ENCODE peak calls at places on chromosomes 13 and 19, in nine cellular contexts. S, W, T, A, V, K, Q, L and U are unnamed samples.
A peak's percentile ranks its signal among the peaks of the same experiment; 100 is the strongest.

GRCh38 chr13:92317066-92317465 is 909.5 kb upstream of the GPC6 start:
- DNase-seq in S (no peak), W (no peak), T (no peak), A (peak; percentile 24), V (no peak), K (no peak), Q (no peak), L (no peak), U (no peak)

GRCh38 chr19:4536798-4537197 is 1.8 kb upstream of the PLIN5 start:
- DNase-seq in S (no peak), W (peak; percentile 51), T (no peak), A (no peak), V (no peak), K (no peak), Q (peak; percentile 55), L (no peak), U (no peak)

GRCh38 chr13:102771298-102772041 is 2.1 kb downstream of the TEX30 start:
- DNase-seq in S (no peak), W (no peak), T (no peak), A (no peak), V (no peak), K (no peak), Q (no peak), L (no peak), U (no peak)

GRCh38 chr13:30371649-30372265 is 50.5 kb upstream of the UBE2L5 start:
- DNase-seq in S (peak; percentile 61), W (no peak), T (no peak), A (peak; percentile 82), V (peak; percentile 96), K (no peak), Q (peak; percentile 69), L (peak; percentile 32), U (no peak)

GRCh38 chr19:3520166-3521103 is 14.3 kb downstream of the FZR1 start:
- DNase-seq in S (no peak), W (no peak), T (no peak), A (no peak), V (no peak), K (no peak), Q (no peak), L (peak; percentile 77), U (no peak)

GRCh38 chr13:29511980-29512379 is 83.5 kb downstream of the SLC7A1 start:
- DNase-seq in S (no peak), W (no peak), T (no peak), A (peak; percentile 56), V (no peak), K (no peak), Q (no peak), L (no peak), U (no peak)

GRCh38 chr13:31595568-31595967 is 143.8 kb upstream of the RXFP2 start:
- DNase-seq in S (no peak), W (no peak), T (no peak), A (no peak), V (no peak), K (no peak), Q (no peak), L (no peak), U (no peak)

GRCh38 chr13:42971670-42972355 is 20.2 kb downstream of the EPSTI1 start:
- DNase-seq in S (no peak), W (no peak), T (no peak), A (peak; percentile 26), V (no peak), K (no peak), Q (no peak), L (no peak), U (no peak)

GRCh38 chr13:38395505-38395803 is 45.8 kb downstream of the UFM1 start:
- DNase-seq in S (no peak), W (no peak), T (no peak), A (no peak), V (no peak), K (no peak), Q (peak; percentile 59), L (no peak), U (peak; percentile 82)

GRCh38 chr13:76820759-76821158 is 65.4 kb downstream of the KCTD12 start:
- DNase-seq in S (peak; percentile 11), W (no peak), T (peak; percentile 82), A (no peak), V (no peak), K (no peak), Q (no peak), L (no peak), U (no peak)

GRCh38 chr13:46804391-46804815 is 7.4 kb upstream of the ESD start:
- DNase-seq in S (no peak), W (no peak), T (no peak), A (peak; percentile 98), V (no peak), K (no peak), Q (peak; percentile 91), L (peak; percentile 31), U (peak; percentile 99)

GRCh38 chr19:49829200-49829599 is 11.1 kb downstream of the MED25 start:
- DNase-seq in S (no peak), W (no peak), T (no peak), A (no peak), V (no peak), K (no peak), Q (no peak), L (no peak), U (no peak)

GRCh38 chr13:102310691-102311432 is 91.0 kb downstream of the FGF14 start:
- DNase-seq in S (no peak), W (no peak), T (peak; percentile 21), A (no peak), V (no peak), K (no peak), Q (no peak), L (no peak), U (no peak)

GRCh38 chr13:55439450-55439849 is 1701.3 kb upstream of the PRR20A start:
- DNase-seq in S (no peak), W (no peak), T (no peak), A (no peak), V (no peak), K (no peak), Q (no peak), L (no peak), U (no peak)

GRCh38 chr13:113616991-113617749 is 32.6 kb downstream of the TFDP1 start:
- DNase-seq in S (peak; percentile 86), W (peak; percentile 20), T (no peak), A (peak; percentile 72), V (no peak), K (no peak), Q (no peak), L (peak; percentile 22), U (no peak)

GRCh38 chr19:51111606-51112005 is 3.4 kb upstream of the CTU1 start:
- DNase-seq in S (no peak), W (no peak), T (no peak), A (no peak), V (no peak), K (no peak), Q (peak; percentile 36), L (no peak), U (no peak)

GRCh38 chr13:80329250-80329649 is 11.7 kb downstream of the SPRY2 start:
- DNase-seq in S (no peak), W (no peak), T (no peak), A (no peak), V (no peak), K (no peak), Q (no peak), L (no peak), U (no peak)

GRCh38 chr13:68923995-68924394 is 1183.6 kb upstream of the ATXN8OS start:
- DNase-seq in S (no peak), W (no peak), T (no peak), A (no peak), V (no peak), K (no peak), Q (no peak), L (no peak), U (no peak)

GRCh38 chr13:68929055-68929454 is 1178.6 kb upstream of the ATXN8OS start:
- DNase-seq in S (no peak), W (no peak), T (no peak), A (no peak), V (no peak), K (no peak), Q (peak; percentile 1), L (no peak), U (no peak)

GRCh38 chr13:68927387-68928026 is 1180.1 kb upstream of the ATXN8OS start:
- DNase-seq in S (no peak), W (no peak), T (peak; percentile 60), A (no peak), V (no peak), K (no peak), Q (peak; percentile 60), L (peak; percentile 25), U (no peak)
- TF ChIP-seq CTCF in S (no peak), W (no peak), T (no peak), A (no peak), V (no peak), K (peak; percentile 9), Q (peak; percentile 65), L (peak; percentile 57), U (no peak)

GRCh38 chr19:17118957-17119356 is 43.4 kb downstream of the MYO9B start:
- DNase-seq in S (no peak), W (no peak), T (no peak), A (no peak), V (no peak), K (no peak), Q (no peak), L (no peak), U (no peak)
- H3K27ac ChIP-seq in S (no peak overlapping the region), W (no peak overlapping the region), T (no peak overlapping the region), A (no peak overlapping the region), V (no peak overlapping the region), K (no peak overlapping the region), Q (no peak overlapping the region), L (no peak overlapping the region), U (no peak overlapping the region)

DNA sequence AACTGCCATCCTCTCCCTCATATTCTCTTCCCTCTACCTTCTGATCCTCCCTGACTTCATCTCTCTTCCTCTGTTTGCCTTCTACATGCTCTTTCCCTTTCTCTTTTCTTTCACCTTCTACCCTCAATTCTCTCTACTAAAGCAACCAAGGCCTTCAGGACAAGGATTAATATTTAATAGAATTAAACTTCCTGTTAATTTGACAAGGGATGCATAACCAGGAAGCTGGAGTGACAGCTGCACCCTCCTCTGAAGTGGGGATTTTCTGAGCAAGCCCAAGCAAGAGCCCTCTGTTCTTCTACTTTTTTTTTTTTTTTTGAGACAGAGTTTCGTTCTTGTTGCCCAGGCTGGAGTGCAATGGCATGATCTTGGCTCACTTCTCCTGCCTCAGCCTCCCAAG is 63.4 kb upstream of the MED4 start:
- DNase-seq in S (no peak), W (no peak), T (no peak), A (no peak), V (peak; percentile 46), K (no peak), Q (no peak), L (no peak), U (peak; percentile 74)
- H3K4me1 ChIP-seq in S (no peaks in the 10 kb centered on the region), W (no peaks in the 10 kb centered on the region), T (no peaks in the 10 kb centered on the region), A (no peaks in the 10 kb centered on the region), V (peaks cover 45% of the 10 kb centered on the region), K (peaks cover 39% of the 10 kb centered on the region), Q (peaks cover 34% of the 10 kb centered on the region), L (peaks cover 12% of the 10 kb centered on the region), U (peaks cover 62% of the 10 kb centered on the region)

DNA sequence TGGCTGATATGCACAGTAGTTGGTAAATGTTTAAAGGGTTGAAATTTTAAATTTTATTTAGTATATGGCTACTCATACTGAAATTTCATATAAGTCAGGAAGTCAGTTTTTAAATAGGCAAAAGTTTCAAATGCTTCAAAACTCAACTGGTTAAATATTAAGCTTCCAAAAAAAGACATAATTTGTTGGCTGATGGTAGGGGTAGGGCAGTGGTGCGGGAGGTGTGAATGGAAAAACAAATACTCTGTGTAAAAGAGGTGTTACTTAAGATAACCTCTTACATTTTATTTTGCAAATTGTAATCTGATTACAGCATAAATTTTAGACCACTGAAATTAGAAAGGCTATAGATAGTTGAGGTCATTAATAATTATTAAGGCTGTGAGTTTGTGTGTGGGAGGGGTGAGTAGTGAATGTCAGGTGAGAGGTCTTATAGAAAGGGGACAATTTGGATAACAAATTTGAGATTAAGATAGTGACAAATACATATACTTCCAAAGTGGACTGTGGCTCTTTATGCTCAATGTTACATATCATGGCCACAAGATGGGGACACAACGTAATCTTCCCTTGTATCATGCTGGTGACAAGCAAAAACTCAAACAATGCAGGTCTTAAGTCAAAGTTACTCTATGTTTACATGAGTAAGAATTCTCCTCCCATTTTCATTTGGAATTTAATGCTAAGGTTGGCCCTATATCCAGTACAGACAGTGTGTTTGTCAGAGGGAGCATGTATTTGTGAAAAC is 36.6 kb upstream of the OXGR1 start:
- DNase-seq in S (no peak), W (no peak), T (peak; percentile 20), A (peak; percentile 61), V (no peak), K (no peak), Q (peak; percentile 60), L (peak; percentile 2), U (peak; percentile 27)
- TF ChIP-seq CTCF in S (no peak), W (no peak), T (no peak), A (peak; percentile 49), V (peak; percentile 32), K (no peak), Q (peak; percentile 58), L (peak; percentile 57), U (peak; percentile 59)